ENCODE peak calls at places on chromosomes 3 and 15, in seven cellular contexts. One of them, this sample, is unnamed.
A peak's percentile ranks its signal among the peaks of the same experiment; 100 is the strongest.

GRCh38 chr15:33243869-33244268 is 49.4 kb upstream of the FMN1 start:
- DNase-seq in IMR-90: peak; percentile 44
- DNase-seq in HFF-Myc: no peak
- DNase-seq in GM12865: no peak
- DNase-seq in GM20000: no peak
- DNase-seq in heart right ventricle: no peak
- DNase-seq in psoas muscle: no peak
- DNase-seq in this sample: no peak

GRCh38 chr15:36252117-36252711 is 327.2 kb upstream of the CDIN1 start:
- DNase-seq in IMR-90: no peak
- DNase-seq in GM20000: no peak
- DNase-seq in psoas muscle: no peak
- DNase-seq in heart right ventricle: no peak
- DNase-seq in GM12865: no peak
- DNase-seq in HFF-Myc: no peak
- DNase-seq in this sample: no peak

GRCh38 chr3:175176556-175176955 is 317.4 kb downstream of the NAALADL2 start:
- DNase-seq in HFF-Myc: no peak
- DNase-seq in psoas muscle: no peak
- DNase-seq in GM20000: no peak
- DNase-seq in GM12865: no peak
- DNase-seq in IMR-90: no peak
- DNase-seq in heart right ventricle: no peak
- DNase-seq in this sample: no peak

GRCh38 chr3:81352867-81353266 is 408.6 kb downstream of the GBE1 start:
- DNase-seq in HFF-Myc: no peak
- DNase-seq in GM12865: peak; percentile 33
- DNase-seq in psoas muscle: no peak
- DNase-seq in heart right ventricle: no peak
- DNase-seq in IMR-90: peak; percentile 8
- DNase-seq in GM20000: no peak
- DNase-seq in this sample: no peak

GRCh38 chr3:52809149-52809548 is 14.6 kb downstream of the ITIH3 start:
- DNase-seq in GM12865: no peak
- DNase-seq in psoas muscle: no peak
- DNase-seq in heart right ventricle: no peak
- DNase-seq in IMR-90: no peak
- DNase-seq in GM20000: no peak
- DNase-seq in HFF-Myc: no peak
- DNase-seq in this sample: no peak

GRCh38 chr3:89098964-89099585 is 8.3 kb upstream of the EPHA3 start:
- DNase-seq in GM20000: peak; percentile 44
- DNase-seq in heart right ventricle: peak; percentile 16
- DNase-seq in HFF-Myc: peak; percentile 15
- DNase-seq in IMR-90: peak; percentile 56
- DNase-seq in GM12865: peak; percentile 58
- DNase-seq in psoas muscle: no peak
- DNase-seq in this sample: no peak

GRCh38 chr3:94360982-94361381 is 298.1 kb downstream of the NSUN3 start:
- DNase-seq in GM20000: no peak
- DNase-seq in IMR-90: no peak
- DNase-seq in HFF-Myc: no peak
- DNase-seq in psoas muscle: no peak
- DNase-seq in heart right ventricle: peak; percentile 13
- DNase-seq in GM12865: no peak
- DNase-seq in this sample: no peak

GRCh38 chr15:49875392-49875791 is 243.6 kb downstream of the ATP8B4 start:
- DNase-seq in IMR-90: no peak
- DNase-seq in psoas muscle: no peak
- DNase-seq in GM12865: peak; percentile 28
- DNase-seq in HFF-Myc: no peak
- DNase-seq in GM20000: no peak
- DNase-seq in heart right ventricle: no peak
- DNase-seq in this sample: no peak

GRCh38 chr3:61718565-61718964 is 157.2 kb downstream of the PTPRG start:
- DNase-seq in psoas muscle: no peak
- DNase-seq in IMR-90: no peak
- DNase-seq in GM20000: no peak
- DNase-seq in GM12865: no peak
- DNase-seq in HFF-Myc: no peak
- DNase-seq in heart right ventricle: no peak
- DNase-seq in this sample: no peak

GRCh38 chr3:46695177-46695961 is 1.9 kb upstream of the ALS2CL start:
- DNase-seq in GM12865: peak; percentile 38
- DNase-seq in HFF-Myc: no peak
- DNase-seq in GM20000: peak; percentile 58
- DNase-seq in psoas muscle: peak; percentile 80
- DNase-seq in IMR-90: no peak
- DNase-seq in heart right ventricle: peak; percentile 65
- DNase-seq in this sample: peak; percentile 60

GRCh38 chr3:169971522-169971921 is 4.9 kb downstream of the SEC62 start:
- DNase-seq in IMR-90: no peak
- DNase-seq in HFF-Myc: no peak
- DNase-seq in GM12865: no peak
- DNase-seq in heart right ventricle: no peak
- DNase-seq in psoas muscle: no peak
- DNase-seq in GM20000: no peak
- DNase-seq in this sample: no peak

GRCh38 chr3:138846350-138846756 is 11.6 kb upstream of the PIK3CB start:
- DNase-seq in HFF-Myc: no peak
- DNase-seq in IMR-90: no peak
- DNase-seq in psoas muscle: no peak
- DNase-seq in GM12865: no peak
- DNase-seq in GM20000: no peak
- DNase-seq in heart right ventricle: no peak
- DNase-seq in this sample: no peak

GRCh38 chr15:72758195-72758594 is 25.4 kb downstream of the ADPGK start:
- DNase-seq in HFF-Myc: peak; percentile 16
- DNase-seq in GM20000: no peak
- DNase-seq in GM12865: no peak
- DNase-seq in heart right ventricle: no peak
- DNase-seq in IMR-90: peak; percentile 97
- DNase-seq in psoas muscle: no peak
- DNase-seq in this sample: no peak

GRCh38 chr3:24177201-24177600 is 232.1 kb downstream of the NR1D2 start:
- DNase-seq in GM20000: no peak
- DNase-seq in GM12865: no peak
- DNase-seq in heart right ventricle: no peak
- DNase-seq in HFF-Myc: no peak
- DNase-seq in IMR-90: no peak
- DNase-seq in psoas muscle: no peak
- DNase-seq in this sample: no peak

GRCh38 chr3:172367205-172368105 is 80.8 kb downstream of the GHSR start:
- DNase-seq in heart right ventricle: no peak
- DNase-seq in GM12865: no peak
- DNase-seq in HFF-Myc: no peak
- DNase-seq in GM20000: no peak
- DNase-seq in psoas muscle: no peak
- DNase-seq in IMR-90: peak; percentile 70
- DNase-seq in this sample: no peak

DNA sequence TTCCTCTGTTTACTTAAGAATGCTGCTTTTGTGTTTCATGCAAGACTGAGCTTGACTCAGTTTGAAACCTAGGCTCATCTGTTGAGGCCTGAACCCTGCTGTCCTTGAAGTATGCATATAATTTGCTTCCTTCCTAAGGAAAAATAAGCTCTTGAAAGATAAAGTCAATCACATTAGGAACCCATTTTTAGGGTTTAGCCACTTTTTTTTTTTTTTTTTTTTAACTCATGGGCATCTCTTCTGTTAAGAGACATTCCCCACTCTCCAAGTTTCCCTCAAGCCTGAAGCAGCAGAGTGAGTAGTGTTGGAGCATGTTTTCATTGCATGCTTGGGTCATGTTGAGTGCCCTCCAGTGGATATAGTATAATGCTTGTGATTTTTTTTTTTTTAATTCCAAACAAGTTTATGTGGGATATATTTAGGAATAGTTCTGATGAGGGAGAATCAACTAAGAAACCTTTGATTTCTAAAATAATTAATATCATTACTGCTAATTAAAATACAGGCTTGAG is 3.6 kb downstream of the CTNNB1 start:
- DNase-seq in heart right ventricle: no peak
- DNase-seq in psoas muscle: no peak
- DNase-seq in GM20000: peak; percentile 25
- DNase-seq in IMR-90: peak; percentile 61
- DNase-seq in GM12865: peak; percentile 58
- DNase-seq in HFF-Myc: no peak
- DNase-seq in this sample: no peak
- TF ChIP-seq CTCF in heart right ventricle: peak; percentile 50
- TF ChIP-seq CTCF in psoas muscle: peak; percentile 34
- TF ChIP-seq CTCF in GM20000: no peak
- TF ChIP-seq CTCF in IMR-90: peak; percentile 39
- TF ChIP-seq CTCF in GM12865: peak; percentile 12
- TF ChIP-seq CTCF in HFF-Myc: no peak
- TF ChIP-seq CTCF in this sample: peak; percentile 20

GRCh38 chr3:40782086-40782721 is 257.4 kb downstream of the ZNF621 start:
- DNase-seq in IMR-90: no peak
- DNase-seq in GM20000: no peak
- DNase-seq in GM12865: peak; percentile 45
- DNase-seq in heart right ventricle: no peak
- DNase-seq in psoas muscle: no peak
- DNase-seq in HFF-Myc: no peak
- DNase-seq in this sample: no peak
- TF ChIP-seq CTCF in IMR-90: no peak
- TF ChIP-seq CTCF in GM20000: peak; percentile 3
- TF ChIP-seq CTCF in GM12865: peak; percentile 49
- TF ChIP-seq CTCF in heart right ventricle: no peak
- TF ChIP-seq CTCF in psoas muscle: no peak
- TF ChIP-seq CTCF in HFF-Myc: no peak
- TF ChIP-seq CTCF in this sample: no peak

GRCh38 chr3:66312039-66312438 is 91.2 kb downstream of the SLC25A26 start:
- DNase-seq in GM20000: no peak
- DNase-seq in heart right ventricle: no peak
- DNase-seq in psoas muscle: peak; percentile 25
- DNase-seq in GM12865: no peak
- DNase-seq in HFF-Myc: no peak
- DNase-seq in IMR-90: no peak
- DNase-seq in this sample: no peak
- TF ChIP-seq CTCF in GM20000: no peak
- TF ChIP-seq CTCF in heart right ventricle: no peak
- TF ChIP-seq CTCF in psoas muscle: no peak
- TF ChIP-seq CTCF in GM12865: no peak
- TF ChIP-seq CTCF in HFF-Myc: no peak
- TF ChIP-seq CTCF in IMR-90: no peak
- TF ChIP-seq CTCF in this sample: no peak

GRCh38 chr3:189053327-189053726 is 118.4 kb upstream of the TPRG1 start:
- DNase-seq in HFF-Myc: no peak
- DNase-seq in heart right ventricle: no peak
- DNase-seq in GM20000: no peak
- DNase-seq in GM12865: no peak
- DNase-seq in psoas muscle: no peak
- DNase-seq in IMR-90: no peak
- DNase-seq in this sample: no peak

GRCh38 chr3:189049458-189050231 is 122.1 kb upstream of the TPRG1 start:
- DNase-seq in psoas muscle: no peak
- DNase-seq in GM12865: peak; percentile 12
- DNase-seq in heart right ventricle: no peak
- DNase-seq in IMR-90: no peak
- DNase-seq in HFF-Myc: no peak
- DNase-seq in GM20000: no peak
- DNase-seq in this sample: no peak
- TF ChIP-seq CTCF in psoas muscle: no peak
- TF ChIP-seq CTCF in GM12865: peak; percentile 21
- TF ChIP-seq CTCF in heart right ventricle: no peak
- TF ChIP-seq CTCF in IMR-90: no peak
- TF ChIP-seq CTCF in HFF-Myc: peak; percentile 20
- TF ChIP-seq CTCF in GM20000: no peak
- TF ChIP-seq CTCF in this sample: peak; percentile 22

DNA sequence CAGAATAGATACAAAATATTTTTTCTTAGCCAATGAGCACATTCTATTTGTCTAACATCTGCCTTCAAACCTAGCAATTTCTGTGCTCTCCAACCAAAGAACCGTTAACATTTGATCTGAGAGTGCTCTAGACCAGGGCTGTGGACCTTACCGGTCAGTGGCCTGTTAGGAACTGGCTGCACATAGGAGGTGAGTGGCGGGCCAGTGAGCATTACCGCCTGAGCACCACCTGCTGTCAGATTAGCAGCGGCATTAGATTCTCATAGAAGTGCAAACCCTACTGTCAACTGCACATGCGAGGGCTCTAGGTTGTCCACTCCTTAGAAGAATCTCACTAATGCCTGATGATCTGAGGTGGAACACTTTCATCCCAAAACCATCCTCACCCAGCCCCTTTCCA is 131.7 kb downstream of the CADM2 start:
- DNase-seq in GM12865: no peak
- DNase-seq in heart right ventricle: no peak
- DNase-seq in psoas muscle: no peak
- DNase-seq in GM20000: no peak
- DNase-seq in HFF-Myc: no peak
- DNase-seq in IMR-90: no peak
- DNase-seq in this sample: no peak
- TF ChIP-seq CTCF in GM12865: no peak
- TF ChIP-seq CTCF in heart right ventricle: no peak
- TF ChIP-seq CTCF in psoas muscle: no peak
- TF ChIP-seq CTCF in GM20000: no peak
- TF ChIP-seq CTCF in HFF-Myc: no peak
- TF ChIP-seq CTCF in IMR-90: no peak
- TF ChIP-seq CTCF in this sample: no peak

GRCh38 chr3:51642462-51642861 is 28.6 kb upstream of the TEX264 start:
- DNase-seq in heart right ventricle: no peak
- DNase-seq in psoas muscle: no peak
- DNase-seq in GM20000: no peak
- DNase-seq in IMR-90: peak; percentile 3
- DNase-seq in HFF-Myc: no peak
- DNase-seq in GM12865: no peak
- DNase-seq in this sample: no peak
- TF ChIP-seq CTCF in heart right ventricle: peak; percentile 37
- TF ChIP-seq CTCF in psoas muscle: no peak
- TF ChIP-seq CTCF in GM20000: no peak
- TF ChIP-seq CTCF in IMR-90: peak; percentile 27
- TF ChIP-seq CTCF in HFF-Myc: peak; percentile 27
- TF ChIP-seq CTCF in GM12865: peak; percentile 8
- TF ChIP-seq CTCF in this sample: no peak

GRCh38 chr3:133041524-133041829 is 3.3 kb downstream of the TMEM108 start:
- DNase-seq in GM12865: no peak
- DNase-seq in HFF-Myc: no peak
- DNase-seq in heart right ventricle: no peak
- DNase-seq in IMR-90: no peak
- DNase-seq in psoas muscle: no peak
- DNase-seq in GM20000: no peak
- DNase-seq in this sample: no peak
- TF ChIP-seq CTCF in GM12865: no peak
- TF ChIP-seq CTCF in HFF-Myc: no peak
- TF ChIP-seq CTCF in heart right ventricle: no peak
- TF ChIP-seq CTCF in IMR-90: no peak
- TF ChIP-seq CTCF in psoas muscle: no peak
- TF ChIP-seq CTCF in GM20000: no peak
- TF ChIP-seq CTCF in this sample: no peak